ENCODE peak calls at places on chromosomes 4 and X, in nine cellular contexts. One of them, this sample, is unnamed.

GRCh38 chr4:28481565-28481964 is 1620.9 kb downstream of the STIM2 start:
- DNase-seq in GM23248: no peak
- DNase-seq in hepatocyte: peak
- DNase-seq in PC-3: peak
- DNase-seq in HCT116: no peak
- DNase-seq in OCI-LY7: no peak
- DNase-seq in neural progenitor cell: no peak
- DNase-seq in MM.1S: no peak
- DNase-seq in SK-N-SH: no peak
- DNase-seq in this sample: peak

GRCh38 chr4:152283806-152284470 is 252.0 kb downstream of the FBXW7 start:
- DNase-seq in hepatocyte: no peak
- DNase-seq in OCI-LY7: no peak
- DNase-seq in PC-3: peak
- DNase-seq in HCT116: no peak
- DNase-seq in neural progenitor cell: no peak
- DNase-seq in MM.1S: no peak
- DNase-seq in SK-N-SH: no peak
- DNase-seq in GM23248: peak
- DNase-seq in this sample: peak

GRCh38 chrX:119041175-119041574 is 31.6 kb upstream of the CT47C1 start:
- DNase-seq in HCT116: peak
- DNase-seq in PC-3: peak
- DNase-seq in GM23248: peak
- DNase-seq in hepatocyte: peak
- DNase-seq in SK-N-SH: no peak
- DNase-seq in neural progenitor cell: no peak
- DNase-seq in OCI-LY7: no peak
- DNase-seq in MM.1S: no peak
- DNase-seq in this sample: no peak

GRCh38 chrX:116285506-116285905 is 115.0 kb downstream of the AGTR2 start:
- DNase-seq in hepatocyte: no peak
- DNase-seq in OCI-LY7: no peak
- DNase-seq in HCT116: no peak
- DNase-seq in SK-N-SH: no peak
- DNase-seq in neural progenitor cell: no peak
- DNase-seq in PC-3: peak
- DNase-seq in MM.1S: no peak
- DNase-seq in GM23248: peak
- DNase-seq in this sample: no peak

GRCh38 chr4:118865091-118865708 is 23.5 kb upstream of the SYNPO2 start:
- DNase-seq in MM.1S: peak
- DNase-seq in PC-3: peak
- DNase-seq in SK-N-SH: peak
- DNase-seq in neural progenitor cell: peak
- DNase-seq in hepatocyte: peak
- DNase-seq in OCI-LY7: peak
- DNase-seq in HCT116: peak
- DNase-seq in GM23248: peak
- DNase-seq in this sample: peak

GRCh38 chr4:147831452-147832192 is 99.7 kb downstream of the ARHGAP10 start:
- DNase-seq in hepatocyte: peak
- DNase-seq in neural progenitor cell: no peak
- DNase-seq in GM23248: peak
- DNase-seq in HCT116: peak
- DNase-seq in PC-3: peak
- DNase-seq in MM.1S: no peak
- DNase-seq in SK-N-SH: no peak
- DNase-seq in OCI-LY7: no peak
- DNase-seq in this sample: no peak

GRCh38 chr4:94390804-94391410 is 48.3 kb upstream of the HPGDS start:
- DNase-seq in SK-N-SH: peak
- DNase-seq in GM23248: peak
- DNase-seq in MM.1S: no peak
- DNase-seq in neural progenitor cell: peak
- DNase-seq in OCI-LY7: peak
- DNase-seq in PC-3: peak
- DNase-seq in hepatocyte: peak
- DNase-seq in HCT116: no peak
- DNase-seq in this sample: peak

GRCh38 chrX:106728337-106728736 is 1.8 kb downstream of the RNF128 start:
- DNase-seq in GM23248: no peak
- DNase-seq in MM.1S: no peak
- DNase-seq in PC-3: no peak
- DNase-seq in HCT116: no peak
- DNase-seq in hepatocyte: no peak
- DNase-seq in neural progenitor cell: no peak
- DNase-seq in OCI-LY7: no peak
- DNase-seq in SK-N-SH: no peak
- DNase-seq in this sample: no peak

GRCh38 chr4:184653650-184654049 is 4.1 kb downstream of the PRIMPOL start:
- DNase-seq in neural progenitor cell: no peak
- DNase-seq in hepatocyte: no peak
- DNase-seq in MM.1S: no peak
- DNase-seq in OCI-LY7: no peak
- DNase-seq in SK-N-SH: no peak
- DNase-seq in HCT116: no peak
- DNase-seq in PC-3: peak
- DNase-seq in GM23248: peak
- DNase-seq in this sample: peak

GRCh38 chrX:112841820-112842157 is 1.2 kb upstream of the AMOT start:
- DNase-seq in SK-N-SH: no peak
- DNase-seq in OCI-LY7: no peak
- DNase-seq in GM23248: no peak
- DNase-seq in neural progenitor cell: no peak
- DNase-seq in hepatocyte: no peak
- DNase-seq in HCT116: no peak
- DNase-seq in PC-3: no peak
- DNase-seq in MM.1S: no peak
- DNase-seq in this sample: no peak

GRCh38 chrX:45621356-45622041 is 420.8 kb upstream of the DIPK2B start:
- DNase-seq in HCT116: no peak
- DNase-seq in GM23248: peak
- DNase-seq in hepatocyte: no peak
- DNase-seq in MM.1S: no peak
- DNase-seq in neural progenitor cell: no peak
- DNase-seq in PC-3: peak
- DNase-seq in SK-N-SH: no peak
- DNase-seq in OCI-LY7: no peak
- DNase-seq in this sample: no peak

GRCh38 chr4:15779336-15779735 is 1.2 kb downstream of the CD38 start:
- DNase-seq in OCI-LY7: no peak
- DNase-seq in PC-3: peak
- DNase-seq in neural progenitor cell: peak
- DNase-seq in HCT116: no peak
- DNase-seq in hepatocyte: peak
- DNase-seq in SK-N-SH: peak
- DNase-seq in GM23248: peak
- DNase-seq in MM.1S: no peak
- DNase-seq in this sample: peak

GRCh38 chrX:2862404-2862803 is 33.7 kb downstream of the GYG2 start:
- DNase-seq in MM.1S: no peak
- DNase-seq in GM23248: no peak
- DNase-seq in SK-N-SH: no peak
- DNase-seq in hepatocyte: no peak
- DNase-seq in neural progenitor cell: no peak
- DNase-seq in HCT116: no peak
- DNase-seq in OCI-LY7: no peak
- DNase-seq in PC-3: no peak
- DNase-seq in this sample: no peak

GRCh38 chr4:80308466-80308822 is 27.1 kb upstream of the CFAP299 start:
- DNase-seq in SK-N-SH: no peak
- DNase-seq in MM.1S: no peak
- DNase-seq in OCI-LY7: no peak
- DNase-seq in neural progenitor cell: no peak
- DNase-seq in PC-3: no peak
- DNase-seq in GM23248: peak
- DNase-seq in hepatocyte: no peak
- DNase-seq in HCT116: no peak
- DNase-seq in this sample: peak

GRCh38 chr4:123597586-123597985 is 201.0 kb downstream of the SPRY1 start:
- DNase-seq in hepatocyte: no peak
- DNase-seq in OCI-LY7: no peak
- DNase-seq in HCT116: no peak
- DNase-seq in neural progenitor cell: no peak
- DNase-seq in SK-N-SH: no peak
- DNase-seq in GM23248: peak
- DNase-seq in MM.1S: no peak
- DNase-seq in PC-3: peak
- DNase-seq in this sample: no peak

GRCh38 chrX:107718156-107718621 is 57.4 kb downstream of the TSC22D3 start:
- DNase-seq in hepatocyte: peak
- DNase-seq in neural progenitor cell: peak
- DNase-seq in HCT116: peak
- DNase-seq in PC-3: peak
- DNase-seq in SK-N-SH: peak
- DNase-seq in MM.1S: peak
- DNase-seq in GM23248: peak
- DNase-seq in OCI-LY7: peak
- DNase-seq in this sample: peak

GRCh38 chrX:1336331-1337143 is at the start of gene IL3RA:
- DNase-seq in SK-N-SH: no peak
- DNase-seq in OCI-LY7: no peak
- DNase-seq in neural progenitor cell: no peak
- DNase-seq in HCT116: no peak
- DNase-seq in hepatocyte: peak
- DNase-seq in PC-3: no peak
- DNase-seq in GM23248: peak
- DNase-seq in MM.1S: peak
- DNase-seq in this sample: no peak

GRCh38 chr4:164023214-164023613 is 528.7 kb downstream of the TMA16 start:
- DNase-seq in HCT116: peak
- DNase-seq in GM23248: no peak
- DNase-seq in SK-N-SH: no peak
- DNase-seq in MM.1S: no peak
- DNase-seq in hepatocyte: no peak
- DNase-seq in OCI-LY7: peak
- DNase-seq in neural progenitor cell: peak
- DNase-seq in PC-3: no peak
- DNase-seq in this sample: peak

GRCh38 chrX:70720721-70721120 is 187.8 kb downstream of the TEX11 start:
- DNase-seq in hepatocyte: peak
- DNase-seq in PC-3: peak
- DNase-seq in HCT116: no peak
- DNase-seq in MM.1S: no peak
- DNase-seq in GM23248: peak
- DNase-seq in neural progenitor cell: no peak
- DNase-seq in OCI-LY7: no peak
- DNase-seq in SK-N-SH: no peak
- DNase-seq in this sample: no peak

GRCh38 chrX:154412468-154412867 is 1.1 kb downstream of the TAFAZZIN start:
- DNase-seq in hepatocyte: peak
- DNase-seq in MM.1S: peak
- DNase-seq in GM23248: peak
- DNase-seq in SK-N-SH: peak
- DNase-seq in PC-3: peak
- DNase-seq in HCT116: no peak
- DNase-seq in OCI-LY7: peak
- DNase-seq in neural progenitor cell: no peak
- DNase-seq in this sample: no peak

GRCh38 chrX:71846429-71846828 is 64.2 kb upstream of the NHSL2 start:
- DNase-seq in MM.1S: no peak
- DNase-seq in GM23248: peak
- DNase-seq in OCI-LY7: no peak
- DNase-seq in neural progenitor cell: no peak
- DNase-seq in HCT116: no peak
- DNase-seq in PC-3: no peak
- DNase-seq in hepatocyte: peak
- DNase-seq in SK-N-SH: no peak
- DNase-seq in this sample: no peak
- TF ChIP-seq EZH2phosphoT487 in MM.1S: no peak
- TF ChIP-seq EZH2phosphoT487 in GM23248: no peak
- TF ChIP-seq EZH2phosphoT487 in OCI-LY7: no peak
- TF ChIP-seq EZH2phosphoT487 in neural progenitor cell: no peak
- TF ChIP-seq EZH2phosphoT487 in HCT116: no peak
- TF ChIP-seq EZH2phosphoT487 in PC-3: no peak
- TF ChIP-seq EZH2phosphoT487 in hepatocyte: no peak
- TF ChIP-seq EZH2phosphoT487 in SK-N-SH: no peak
- TF ChIP-seq EZH2phosphoT487 in this sample: no peak

DNA sequence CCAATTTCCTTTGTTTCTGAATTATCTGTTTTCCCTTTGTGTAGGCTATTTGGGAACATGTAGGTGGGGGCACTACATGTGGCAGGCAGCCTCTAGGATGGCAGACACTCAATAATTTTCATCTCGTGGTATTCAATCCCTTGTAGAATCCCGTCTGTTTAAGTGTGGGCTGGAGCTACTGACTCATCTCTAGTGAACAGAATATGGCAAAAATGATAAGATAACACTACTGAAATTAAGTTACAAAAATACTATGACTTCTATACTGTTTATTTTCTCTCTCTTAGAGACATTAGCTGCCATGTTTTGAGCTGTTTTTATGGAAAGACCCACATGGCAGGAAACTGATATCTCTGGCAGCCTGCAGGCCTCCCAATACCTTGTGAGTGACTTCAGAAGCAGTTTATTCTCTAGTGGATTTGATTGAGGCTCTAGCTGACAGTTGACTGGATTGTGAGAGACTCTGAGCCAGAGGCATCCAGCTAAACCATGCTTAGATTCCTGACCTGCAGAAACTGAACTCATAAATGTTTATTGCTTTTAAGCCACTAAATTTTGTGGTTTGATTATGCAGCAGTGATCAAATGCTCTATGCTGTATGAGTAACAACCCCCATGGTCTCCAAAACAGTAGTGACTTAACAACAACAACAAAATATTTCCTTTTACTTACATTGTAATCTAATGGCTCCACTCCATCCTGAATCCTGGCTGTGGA is 298.8 kb upstream of the CTSO start:
- DNase-seq in MM.1S: no peak
- DNase-seq in PC-3: no peak
- DNase-seq in SK-N-SH: no peak
- DNase-seq in hepatocyte: no peak
- DNase-seq in neural progenitor cell: no peak
- DNase-seq in OCI-LY7: no peak
- DNase-seq in GM23248: peak
- DNase-seq in HCT116: no peak
- DNase-seq in this sample: no peak
- TF ChIP-seq EZH2phosphoT487 in MM.1S: no peak
- TF ChIP-seq EZH2phosphoT487 in PC-3: no peak
- TF ChIP-seq EZH2phosphoT487 in SK-N-SH: no peak
- TF ChIP-seq EZH2phosphoT487 in hepatocyte: no peak
- TF ChIP-seq EZH2phosphoT487 in neural progenitor cell: no peak
- TF ChIP-seq EZH2phosphoT487 in OCI-LY7: no peak
- TF ChIP-seq EZH2phosphoT487 in GM23248: no peak
- TF ChIP-seq EZH2phosphoT487 in HCT116: no peak
- TF ChIP-seq EZH2phosphoT487 in this sample: no peak

GRCh38 chr4:82624819-82625218 is 63.0 kb upstream of the TMEM150C start:
- DNase-seq in MM.1S: no peak
- DNase-seq in OCI-LY7: no peak
- DNase-seq in neural progenitor cell: no peak
- DNase-seq in hepatocyte: no peak
- DNase-seq in SK-N-SH: no peak
- DNase-seq in PC-3: no peak
- DNase-seq in HCT116: no peak
- DNase-seq in GM23248: peak
- DNase-seq in this sample: no peak
- TF ChIP-seq EZH2phosphoT487 in MM.1S: no peak
- TF ChIP-seq EZH2phosphoT487 in OCI-LY7: no peak
- TF ChIP-seq EZH2phosphoT487 in neural progenitor cell: no peak
- TF ChIP-seq EZH2phosphoT487 in hepatocyte: no peak
- TF ChIP-seq EZH2phosphoT487 in SK-N-SH: no peak
- TF ChIP-seq EZH2phosphoT487 in PC-3: no peak
- TF ChIP-seq EZH2phosphoT487 in HCT116: no peak
- TF ChIP-seq EZH2phosphoT487 in GM23248: no peak
- TF ChIP-seq EZH2phosphoT487 in this sample: no peak

GRCh38 chr4:55438314-55438713 is 42.6 kb downstream of the TMEM165 start:
- DNase-seq in hepatocyte: peak
- DNase-seq in OCI-LY7: no peak
- DNase-seq in HCT116: no peak
- DNase-seq in MM.1S: no peak
- DNase-seq in SK-N-SH: no peak
- DNase-seq in PC-3: no peak
- DNase-seq in GM23248: no peak
- DNase-seq in neural progenitor cell: no peak
- DNase-seq in this sample: no peak
- TF ChIP-seq EZH2phosphoT487 in hepatocyte: no peak
- TF ChIP-seq EZH2phosphoT487 in OCI-LY7: no peak
- TF ChIP-seq EZH2phosphoT487 in HCT116: no peak
- TF ChIP-seq EZH2phosphoT487 in MM.1S: no peak
- TF ChIP-seq EZH2phosphoT487 in SK-N-SH: no peak
- TF ChIP-seq EZH2phosphoT487 in PC-3: no peak
- TF ChIP-seq EZH2phosphoT487 in GM23248: no peak
- TF ChIP-seq EZH2phosphoT487 in neural progenitor cell: no peak
- TF ChIP-seq EZH2phosphoT487 in this sample: no peak